ENCODE peak calls at places on chromosomes 3 and 15, in five cellular contexts. H is endothelial cell of umbilical vein, V is A549, B is HepG2, D is K562. G is an unnamed sample.
A peak's percentile ranks its signal among the peaks of the same experiment; 100 is the strongest.

GRCh38 chr3:156792536-156792935 is 33.6 kb upstream of the LEKR1 start:
- DNase-seq in B (no peak), H (no peak), V (no peak), D (no peak), G (no peak)

GRCh38 chr15:61871926-61872522 is 188.2 kb downstream of the VPS13C start:
- DNase-seq in H (peak; percentile 49), V (peak; percentile 27), B (peak; percentile 13), D (peak; percentile 9), G (peak; percentile 13)

GRCh38 chr3:121998030-121998580 is 23.9 kb downstream of the ILDR1 start:
- DNase-seq in H (peak; percentile 77), B (no peak), V (no peak), D (no peak), G (peak; percentile 82)

GRCh38 chr15:68411276-68411675 is 20.7 kb downstream of the ITGA11 start:
- DNase-seq in B (no peak), H (no peak), V (no peak), D (no peak), G (no peak)

GRCh38 chr3:71423151-71423906 is 160.2 kb downstream of the FOXP1 start:
- DNase-seq in H (peak; percentile 58), V (peak; percentile 15), D (peak; percentile 34), B (no peak), G (no peak)

GRCh38 chr3:172522871-172523818 is at the start of gene TNFSF10:
- DNase-seq in H (peak; percentile 91), D (no peak), V (no peak), B (peak; percentile 37), G (peak; percentile 91)

GRCh38 chr3:24254649-24255048 is 240.0 kb downstream of the THRB start:
- DNase-seq in B (no peak), V (no peak), D (no peak), H (no peak), G (no peak)

GRCh38 chr3:45043715-45044299 is 17.7 kb downstream of the CLEC3B start:
- DNase-seq in H (no peak), D (peak; percentile 58), B (no peak), V (no peak), G (peak; percentile 78)

GRCh38 chr3:55795296-55795695 is 308.2 kb upstream of the WNT5A start:
- DNase-seq in B (no peak), H (no peak), V (no peak), D (no peak), G (no peak)

GRCh38 chr3:126781889-126782491 is 78.0 kb downstream of the CHCHD6 start:
- DNase-seq in D (no peak), H (no peak), V (no peak), B (no peak), G (no peak)

GRCh38 chr15:65743637-65744252 is 48.3 kb downstream of the DENND4A start:
- DNase-seq in D (no peak), H (no peak), V (no peak), B (no peak), G (no peak)

GRCh38 chr3:52978109-52978754 is 67.6 kb downstream of the SFMBT1 start:
- DNase-seq in H (no peak), D (no peak), V (no peak), B (no peak), G (no peak)

GRCh38 chr3:128416578-128417150 is 50.0 kb downstream of the DNAJB8 start:
- DNase-seq in D (peak; percentile 72), V (peak; percentile 91), B (peak; percentile 78), H (no peak), G (peak; percentile 99)

GRCh38 chr3:55271549-55271948 is 215.6 kb downstream of the WNT5A start:
- DNase-seq in V (no peak), H (no peak), B (no peak), D (no peak), G (no peak)

GRCh38 chr15:63712828-63713520 is 115.8 kb downstream of the FBXL22 start:
- DNase-seq in B (no peak), H (no peak), D (no peak), V (no peak), G (no peak)

GRCh38 chr15:81506071-81506470 is 132.1 kb upstream of the TMC3 start:
- DNase-seq in D (no peak), B (no peak), V (no peak), H (peak; percentile 8), G (no peak)

GRCh38 chr3:30811174-30811795 is 83.2 kb downstream of the GADL1 start:
- DNase-seq in V (no peak), H (no peak), D (no peak), B (no peak), G (no peak)

GRCh38 chr15:68227806-68228142 is 1.8 kb downstream of the CLN6 start:
- DNase-seq in V (no peak), D (peak; percentile 43), B (no peak), H (no peak), G (no peak)

GRCh38 chr3:169627073-169627472 is 36.4 kb downstream of the MECOM start:
- DNase-seq in D (no peak), H (no peak), V (no peak), B (no peak), G (no peak)

GRCh38 chr15:72778796-72779195 is 4.8 kb downstream of the ADPGK start:
- DNase-seq in B (no peak), H (no peak), V (no peak), D (no peak), G (no peak)

GRCh38 chr15:60804986-60805949 is 326.3 kb upstream of the ICE2 start:
- DNase-seq in D (no peak), H (peak; percentile 56), V (no peak), B (no peak), G (no peak)

GRCh38 chr3:101513419-101513986 is 491 bp upstream of the SENP7 start:
- DNase-seq in V (peak; percentile 73), D (no peak), B (no peak), H (no peak), G (peak; percentile 1)

GRCh38 chr15:70058642-70059360 is 38.9 kb downstream of the TLE3 start:
- DNase-seq in V (no peak), H (no peak), D (no peak), B (no peak), G (no peak)

DNA sequence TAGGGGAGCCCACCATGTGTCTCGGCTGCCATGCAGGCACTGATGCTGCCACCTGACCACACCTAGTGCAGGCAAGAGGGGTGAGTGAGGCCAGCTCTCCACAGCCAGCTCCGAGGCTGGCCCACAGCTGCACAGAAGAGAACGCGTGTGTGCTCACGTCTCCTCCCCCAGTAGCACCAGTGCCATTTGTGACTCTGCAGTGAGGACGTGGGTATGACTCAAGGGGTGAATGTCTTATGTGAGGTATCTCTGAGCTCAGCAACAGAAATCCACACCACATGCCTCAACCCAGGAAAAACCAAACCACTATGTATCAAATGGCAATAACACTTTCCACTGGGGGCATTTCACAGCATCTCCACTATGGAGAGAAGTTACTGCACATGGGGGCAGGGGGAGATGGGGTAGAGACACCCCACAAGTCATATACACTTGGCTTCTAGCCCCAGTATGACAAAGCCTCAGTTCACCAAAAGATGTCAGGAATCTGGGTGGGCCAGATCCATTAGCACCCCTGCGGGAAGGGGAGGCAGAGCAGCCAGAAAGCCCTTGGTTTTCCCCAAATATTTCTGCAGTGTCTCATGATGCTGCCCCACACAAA is 87.6 kb downstream of the LRIG1 start:
- DNase-seq in H (no peak), D (no peak), B (no peak), V (no peak), G (no peak)
- TF ChIP-seq POLR2A in H (no peak), D (no peak), B (no peak), V (no peak), G (no peak)

DNA sequence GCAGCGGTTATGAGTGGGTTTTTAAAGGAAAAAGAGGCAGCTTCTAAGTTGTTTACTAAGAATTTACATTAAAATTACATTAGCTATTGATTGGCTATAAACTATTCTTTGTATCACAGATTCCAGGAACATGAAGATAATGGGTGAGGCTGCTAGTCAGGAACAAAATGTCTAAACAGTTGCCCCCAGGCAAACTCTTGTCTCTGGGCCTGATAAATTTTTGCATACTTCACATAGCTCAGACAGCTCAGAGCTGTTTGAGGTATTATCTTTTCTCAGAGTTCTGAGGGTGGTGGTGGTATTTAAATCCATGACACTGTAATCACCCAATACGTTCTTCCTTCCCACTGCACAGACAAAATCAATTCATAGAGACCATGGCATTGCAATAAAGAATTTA is 2.1 kb upstream of the HACD2 start:
- DNase-seq in V (no peak), D (no peak), B (no peak), H (no peak), G (no peak)
- TF ChIP-seq MYC in V (no peak), D (no peak), B (no peak), H (no peak), G (no peak)

DNA sequence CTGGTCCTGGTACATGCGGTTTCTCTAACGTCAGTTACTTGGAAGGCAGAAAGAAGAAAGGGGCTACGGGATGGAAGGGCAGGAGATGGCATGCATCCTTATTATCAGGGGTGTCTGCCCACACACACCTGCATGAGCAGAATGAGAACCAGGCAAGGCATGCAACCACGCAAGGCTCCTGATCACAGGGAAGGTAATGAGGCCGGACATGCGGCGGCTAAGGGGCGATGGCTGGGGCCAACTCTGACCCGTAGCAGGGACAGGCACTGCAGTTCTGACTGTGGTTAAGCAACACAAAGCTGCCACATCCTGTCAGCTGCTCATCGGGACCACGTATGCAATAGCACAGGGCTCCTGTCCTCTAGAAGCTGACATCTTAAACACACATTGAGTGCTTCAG is 73.1 kb downstream of the OXNAD1 start:
- DNase-seq in V (no peak), D (no peak), B (no peak), H (no peak), G (peak; percentile 75)
- TF ChIP-seq POLR2A in V (no peak), D (no peak), B (no peak), H (no peak), G (no peak)

GRCh38 chr15:92521624-92522008 is 127.9 kb downstream of the ST8SIA2 start:
- DNase-seq in H (peak; percentile 89), D (peak; percentile 44), V (peak; percentile 81), B (peak; percentile 51), G (peak; percentile 71)
- TF ChIP-seq MYC in H (no peak), D (no peak), V (no peak), B (no peak), G (peak; percentile 35)

G was measured in NB4.